ENCODE peak calls at places on chromosomes 16 and 17, in nine cellular contexts. W is sigmoid colon, V is ovary, Y is stomach, A is transverse colon, M is A549, Q is tibial nerve, N is HepG2, C is K562. D is an unnamed sample. For H3K4me1, the result is how much of the 10 kb centered on the place peaks cover.

GRCh38 chr16:1752853-1753252 is 18.5 kb downstream of the NME3 start:
- DNase-seq in W (no peak), V (no peak), Y (no peak), A (no peak), M (no peak), Q (no peak), N (no peak), C (no peak), D (no peak)

GRCh38 chr17:9472094-9472493 is 103.5 kb downstream of the STX8 start:
- DNase-seq in W (no peak), V (no peak), Y (no peak), A (no peak), M (no peak), Q (no peak), N (no peak), C (no peak), D (no peak)

GRCh38 chr16:53220585-53220984 is 165.8 kb downstream of the CHD9 start:
- DNase-seq in W (no peak), V (no peak), Y (no peak), A (no peak), M (no peak), Q (no peak), N (peak), C (no peak), D (no peak)

GRCh38 chr16:22297871-22298733 is 893 bp downstream of the POLR3E start:
- DNase-seq in W (peak), V (peak), Y (peak), A (peak), M (peak), Q (peak), N (peak), C (no peak), D (peak)

GRCh38 chr16:14109782-14110727 is 38.9 kb downstream of the MRTFB start:
- DNase-seq in W (no peak), V (no peak), Y (no peak), A (no peak), M (no peak), Q (no peak), N (no peak), C (no peak), D (no peak)

GRCh38 chr16:24729967-24730815 is 740 bp downstream of the TNRC6A start:
- DNase-seq in W (peak), V (peak), Y (peak), A (peak), M (peak), Q (no peak), N (no peak), C (peak), D (peak)

GRCh38 chr17:35244345-35245195 is 1.7 kb downstream of the SLFN5 start:
- DNase-seq in W (peak), V (peak), Y (peak), A (peak), M (peak), Q (peak), N (peak), C (peak), D (peak)

GRCh38 chr17:57735230-57735629 is 9.9 kb downstream of the CCDC182 start:
- DNase-seq in W (no peak), V (no peak), Y (no peak), A (no peak), M (no peak), Q (no peak), N (no peak), C (no peak), D (no peak)

GRCh38 chr17:42679492-42680330 is 1.9 kb downstream of the CCR10 start:
- DNase-seq in W (peak), V (peak), Y (peak), A (peak), M (peak), Q (no peak), N (no peak), C (peak), D (peak)

GRCh38 chr16:50671644-50672260 is 9.4 kb downstream of the SNX20 start:
- DNase-seq in W (no peak), V (no peak), Y (no peak), A (no peak), M (no peak), Q (no peak), N (peak), C (peak), D (no peak)

GRCh38 chr17:21163101-21163500 is 36.3 kb downstream of the DHRS7B start:
- DNase-seq in W (no peak), V (no peak), Y (no peak), A (no peak), M (no peak), Q (no peak), N (no peak), C (no peak), D (no peak)

GRCh38 chr16:65180986-65181710 is 59.3 kb upstream of the CDH11 start:
- DNase-seq in W (no peak), V (no peak), Y (no peak), A (no peak), M (no peak), Q (no peak), N (no peak), C (no peak), D (no peak)

GRCh38 chr16:25823891-25824290 is 132.1 kb downstream of the HS3ST4 start:
- DNase-seq in W (no peak), V (no peak), Y (no peak), A (no peak), M (no peak), Q (no peak), N (no peak), C (no peak), D (no peak)

GRCh38 chr17:41917192-41917591 is 1.6 kb downstream of the ACLY start:
- DNase-seq in W (no peak), V (no peak), Y (no peak), A (no peak), M (no peak), Q (peak), N (peak), C (no peak), D (no peak)

GRCh38 chr16:68605746-68606145 is 39.4 kb upstream of the CDH3 start:
- DNase-seq in W (no peak), V (no peak), Y (no peak), A (no peak), M (no peak), Q (no peak), N (no peak), C (no peak), D (no peak)

GRCh38 chr16:57045694-57046381 is 46.5 kb upstream of the CPNE2 start:
- DNase-seq in W (peak), V (peak), Y (peak), A (peak), M (peak), Q (peak), N (peak), C (peak), D (peak)

GRCh38 chr16:8571061-8571596 is 19.2 kb downstream of the TMEM114 start:
- DNase-seq in W (no peak), V (no peak), Y (no peak), A (no peak), M (no peak), Q (no peak), N (peak), C (no peak), D (no peak)

DNA sequence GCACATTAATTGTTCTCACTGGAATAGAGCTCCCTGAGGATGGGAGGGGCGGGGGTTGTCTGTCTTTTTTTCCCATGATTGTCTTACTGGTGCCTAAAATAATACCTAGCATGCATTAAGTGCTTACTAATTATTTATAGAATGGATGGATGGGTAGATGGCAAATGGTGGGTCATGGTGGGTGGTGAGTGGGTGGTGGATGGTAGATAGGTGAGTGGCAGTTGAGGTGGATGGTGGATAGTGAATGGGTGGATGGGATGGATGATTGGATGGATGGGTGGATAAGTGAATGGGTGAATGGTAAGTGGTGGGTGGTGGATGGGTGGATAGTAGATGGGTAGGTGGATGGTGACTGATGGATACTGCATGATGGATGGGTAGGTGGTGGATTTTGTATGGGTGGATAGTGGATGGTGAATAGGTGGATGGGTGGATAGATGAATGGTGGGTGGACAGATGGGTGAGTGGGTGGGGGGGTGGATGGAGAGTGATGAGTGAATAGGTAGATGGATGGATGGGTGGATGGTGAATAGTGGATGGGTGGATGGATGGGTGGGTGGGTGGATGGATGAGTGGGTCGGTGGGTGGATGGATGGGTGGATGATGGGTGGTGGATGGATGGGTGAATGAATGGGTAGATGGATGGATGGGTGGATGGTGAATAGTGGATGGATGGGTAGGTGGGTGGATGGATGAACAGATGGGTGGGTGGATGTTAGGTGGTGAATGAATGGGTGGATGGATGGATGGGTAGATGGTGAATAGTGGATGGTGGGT is 51.6 kb downstream of the RBFOX3 start:
- DNase-seq in W (peak), V (no peak), Y (no peak), A (no peak), M (no peak), Q (no peak), N (no peak), C (no peak), D (no peak)
- H3K4me1 ChIP-seq in W (under half), V (under half), Y (under half), A (under half), M (under half), Q (under half), N (under half), C (under half), D (under half)

DNA sequence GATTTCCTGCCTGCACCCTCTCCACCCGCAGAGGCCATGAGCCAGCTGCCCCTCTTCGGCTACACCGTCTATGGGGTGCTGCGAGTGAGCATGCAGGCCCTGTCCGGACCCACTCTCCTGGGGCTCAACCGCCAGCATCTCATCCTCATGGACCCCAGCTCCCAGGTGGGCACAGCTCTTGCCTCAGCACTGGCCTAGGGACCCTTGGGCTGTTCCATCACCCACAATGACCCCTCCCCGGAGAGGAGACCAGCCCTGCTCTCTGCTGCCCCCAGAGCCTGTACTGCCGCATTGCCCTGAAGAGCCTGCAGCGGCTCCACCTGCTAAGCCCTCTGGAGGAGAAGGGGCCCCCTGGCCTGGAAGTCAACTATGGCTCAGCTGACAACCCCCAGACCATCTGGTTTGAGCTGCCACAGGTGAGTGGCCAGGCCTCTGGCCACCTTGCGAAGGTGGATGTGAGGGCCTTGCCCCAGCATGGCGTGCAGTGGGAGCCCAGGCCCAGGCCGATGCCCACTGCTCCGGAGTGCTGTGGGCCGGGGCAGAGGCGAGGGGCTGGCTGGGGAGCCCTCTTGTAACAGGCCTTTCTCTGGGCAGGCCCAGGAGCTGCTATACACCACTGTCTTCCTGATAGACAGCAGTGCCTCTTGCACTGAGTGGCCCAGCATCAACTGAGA is 7.3 kb upstream of the SMIM5 start:
- DNase-seq in W (no peak), V (no peak), Y (no peak), A (no peak), M (peak), Q (no peak), N (peak), C (peak), D (no peak)
- TF ChIP-seq EP300 in W (no peak), V (no peak), Y (no peak), A (no peak), M (no peak), Q (no peak), N (no peak), C (no peak), D (no peak)

DNA sequence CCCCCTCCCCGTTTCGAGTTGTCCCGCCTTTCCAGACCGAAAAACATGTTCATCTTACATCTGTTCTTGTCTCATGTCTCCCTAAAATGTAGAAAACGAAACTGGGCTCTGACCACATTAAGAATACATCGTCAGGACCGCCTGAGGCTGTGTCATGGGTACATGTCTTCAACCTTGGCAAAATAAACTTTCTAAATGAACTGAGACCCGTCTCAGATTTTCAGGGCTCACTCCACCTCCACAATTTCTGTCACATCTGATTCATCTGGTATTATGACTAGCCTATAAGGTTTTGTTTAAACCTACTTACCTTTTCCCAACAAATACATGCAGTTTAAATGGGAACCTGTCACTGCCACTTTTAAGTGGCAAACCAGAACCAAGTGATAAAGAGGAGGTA is 621 bp downstream of the SDR42E1 start:
- DNase-seq in W (no peak), V (no peak), Y (no peak), A (no peak), M (no peak), Q (no peak), N (no peak), C (no peak), D (no peak)
- H3K4me3 ChIP-seq in W (peak), V (peak), Y (peak), A (peak), M (peak), Q (peak), N (no peak), C (peak), D (peak)

GRCh38 chr16:15993128-15993527 is 43.7 kb downstream of the ABCC1 start:
- DNase-seq in W (no peak), V (no peak), Y (no peak), A (no peak), M (no peak), Q (no peak), N (no peak), C (no peak), D (no peak)
- H3K4me1 ChIP-seq in W (half or more), V (under half), Y (under half), A (under half), M (half or more), Q (under half), N (under half), C (under half), D (under half)

GRCh38 chr16:66618588-66618987 is 14.1 kb downstream of the CMTM3 start:
- DNase-seq in W (no peak), V (no peak), Y (no peak), A (no peak), M (no peak), Q (no peak), N (no peak), C (no peak), D (no peak)

GRCh38 chr16:66619534-66620418 is 15.3 kb downstream of the CMTM3 start:
- DNase-seq in W (no peak), V (no peak), Y (no peak), A (no peak), M (no peak), Q (no peak), N (no peak), C (no peak), D (no peak)

GRCh38 chr16:66617728-66618127 is 13.2 kb downstream of the CMTM3 start:
- DNase-seq in W (no peak), V (no peak), Y (no peak), A (no peak), M (no peak), Q (no peak), N (no peak), C (peak), D (no peak)

GRCh38 chr16:66620419-66620775 is 15.9 kb downstream of the CMTM3 start:
- DNase-seq in W (no peak), V (no peak), Y (no peak), A (no peak), M (no peak), Q (no peak), N (no peak), C (no peak), D (no peak)

DNA sequence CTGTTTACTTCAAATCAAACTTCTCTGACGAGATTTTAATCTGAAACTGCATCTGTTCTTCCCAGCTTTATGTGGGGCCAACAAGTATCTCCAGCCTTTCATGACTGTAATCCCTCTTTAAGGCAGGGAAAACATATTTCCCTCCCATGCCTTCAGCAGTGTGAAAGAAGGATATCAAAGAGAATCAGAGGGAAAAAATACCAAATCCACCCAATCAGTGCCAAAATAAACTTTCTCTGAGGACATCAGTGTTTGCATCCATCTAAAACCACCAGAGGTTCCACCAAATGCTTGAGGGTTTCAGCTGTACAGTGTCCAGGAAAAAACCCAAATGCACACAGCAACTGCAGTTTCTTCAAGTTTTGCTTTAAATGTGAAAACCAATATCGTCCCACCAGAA is 14.5 kb downstream of the CMTM3 start:
- DNase-seq in W (no peak), V (no peak), Y (no peak), A (no peak), M (no peak), Q (no peak), N (no peak), C (no peak), D (no peak)
- TF ChIP-seq EP300 in W (no peak), V (no peak), Y (no peak), A (no peak), M (no peak), Q (no peak), N (no peak), C (no peak), D (no peak)

GRCh38 chr16:6558661-6559060 is 774.0 kb upstream of the RBFOX1 start:
- DNase-seq in W (no peak), V (no peak), Y (no peak), A (no peak), M (no peak), Q (no peak), N (no peak), C (no peak), D (no peak)
- H3K4me3 ChIP-seq in W (no peak), V (no peak), Y (no peak), A (no peak), M (no peak), Q (no peak), N (no peak), C (no peak), D (no peak)

DNA sequence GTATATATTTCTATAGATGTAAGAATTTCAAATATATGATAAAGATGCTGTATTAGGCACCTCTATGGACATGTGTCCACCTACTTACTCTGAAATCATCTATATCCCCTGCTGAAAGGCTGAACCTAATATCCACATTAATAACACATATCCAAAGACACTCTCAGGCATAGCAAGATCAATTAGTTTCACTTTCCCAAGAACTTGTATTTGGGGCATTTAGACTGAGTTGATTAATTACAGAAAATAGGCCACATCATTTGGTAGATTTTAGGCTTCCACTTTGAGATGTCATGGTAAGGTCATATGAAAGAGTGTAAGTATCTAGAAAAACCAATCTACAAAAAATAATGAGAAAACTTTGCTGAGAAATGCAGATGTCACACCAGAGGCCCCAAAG is 45.1 kb downstream of the BRIP1 start:
- DNase-seq in W (no peak), V (no peak), Y (no peak), A (no peak), M (no peak), Q (no peak), N (no peak), C (no peak), D (no peak)
- H3K4me1 ChIP-seq in W (under half), V (under half), Y (under half), A (under half), M (under half), Q (under half), N (under half), C (under half), D (under half)

DNA sequence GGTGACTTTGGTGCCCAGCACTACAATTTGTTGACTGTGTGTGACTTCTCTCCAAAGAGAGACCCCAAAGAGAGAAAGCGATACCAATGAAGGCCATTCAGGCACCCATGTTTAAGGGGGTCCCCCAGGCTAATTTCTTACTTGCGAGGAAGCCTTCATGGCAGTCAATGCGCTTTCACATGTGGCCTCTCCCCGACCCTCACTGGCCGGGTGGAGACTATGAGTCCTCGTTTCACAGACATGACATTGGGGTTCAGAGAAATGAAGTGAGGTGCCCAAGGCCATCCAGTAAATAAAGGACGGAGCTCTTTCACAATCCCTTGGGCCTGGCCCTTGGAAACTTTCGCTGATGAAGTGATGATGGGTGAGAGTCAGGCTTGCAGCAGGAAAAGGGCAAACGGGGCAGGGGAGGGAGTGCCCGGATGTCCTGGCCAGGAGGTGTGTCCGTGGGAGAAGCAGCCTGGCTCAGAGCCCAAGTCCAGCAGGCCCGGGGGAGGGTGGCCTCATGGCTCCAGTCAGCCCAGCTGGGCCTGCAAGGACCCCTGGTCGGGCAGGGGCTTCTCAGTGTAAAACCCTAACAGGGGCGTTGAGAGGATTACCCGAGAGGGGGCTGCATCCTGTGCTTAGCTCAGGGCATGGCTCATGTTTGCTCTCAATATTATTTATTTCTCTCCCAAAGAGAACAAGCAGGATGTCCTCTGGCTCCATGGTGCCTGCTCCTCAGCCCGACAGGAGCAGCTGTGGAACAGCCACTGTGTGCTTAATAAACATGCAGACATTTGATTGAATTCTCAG is 14.7 kb downstream of the TBX2 start:
- DNase-seq in W (peak), V (peak), Y (peak), A (no peak), M (no peak), Q (no peak), N (no peak), C (peak), D (peak)
- TF ChIP-seq EP300 in W (no peak), V (no peak), Y (no peak), A (no peak), M (no peak), Q (no peak), N (no peak), C (no peak), D (no peak)

D was measured in upper lobe of left lung.